ENCODE peak calls at places on chromosome 18, in six cellular contexts. X is fibroblast of the aortic adventitia, K is IMR-90, L is H9, Q is mammary epithelial cell, O is esophagus squamous epithelium. G is an unnamed sample.

GRCh38 chr18:72840109-72840508 is 27.7 kb downstream of the NETO1 start:
- DNase-seq in X (no peak), K (no peak), L (no peak), Q (no peak), O (no peak), G (no peak)

GRCh38 chr18:28114472-28114871 is 62.5 kb downstream of the CDH2 start:
- DNase-seq in X (peak), K (peak), L (no peak), Q (peak), O (no peak), G (no peak)

GRCh38 chr18:73895701-73896100 is 251.9 kb downstream of the FBXO15 start:
- DNase-seq in X (no peak), K (no peak), L (peak), Q (no peak), O (no peak), G (no peak)

GRCh38 chr18:33577688-33578370 is at the start of gene ASXL3:
- DNase-seq in X (peak), K (no peak), L (peak), Q (no peak), O (no peak), G (peak)

GRCh38 chr18:59084286-59084779 is 55.4 kb upstream of the SEC11C start:
- DNase-seq in X (peak), K (peak), L (peak), Q (peak), O (peak), G (peak)

GRCh38 chr18:24024425-24024824 is 9.9 kb downstream of the TTC39C start:
- DNase-seq in X (no peak), K (no peak), L (no peak), Q (no peak), O (no peak), G (no peak)

GRCh38 chr18:24019641-24020331 is 5.2 kb downstream of the TTC39C start:
- DNase-seq in X (no peak), K (no peak), L (no peak), Q (no peak), O (no peak), G (no peak)

GRCh38 chr18:50836521-50836957 is 16.7 kb upstream of the MRO start:
- DNase-seq in X (peak), K (peak), L (no peak), Q (peak), O (no peak), G (peak)

GRCh38 chr18:9365406-9365805 is 30.8 kb downstream of the TWSG1 start:
- DNase-seq in X (no peak), K (peak), L (no peak), Q (no peak), O (no peak), G (no peak)

GRCh38 chr18:9333441-9334350 is 877 bp upstream of the TWSG1 start:
- DNase-seq in X (no peak), K (no peak), L (peak), Q (no peak), O (peak), G (no peak)

GRCh38 chr18:78423776-78424175 is 555.8 kb upstream of the SALL3 start:
- DNase-seq in X (no peak), K (no peak), L (no peak), Q (no peak), O (no peak), G (no peak)

GRCh38 chr18:60411715-60412114 is 39.1 kb upstream of the MC4R start:
- DNase-seq in X (no peak), K (no peak), L (peak), Q (no peak), O (no peak), G (no peak)

GRCh38 chr18:26536032-26536431 is 12.3 kb downstream of the KCTD1 start:
- DNase-seq in X (no peak), K (no peak), L (no peak), Q (peak), O (no peak), G (no peak)

GRCh38 chr18:1104265-1104792 is 199.7 kb downstream of the ADCYAP1 start:
- DNase-seq in X (peak), K (no peak), L (no peak), Q (no peak), O (no peak), G (no peak)

GRCh38 chr18:44997139-44997538 is 316.5 kb downstream of the SETBP1 start:
- DNase-seq in X (no peak), K (no peak), L (no peak), Q (no peak), O (no peak), G (no peak)

GRCh38 chr18:75875559-75875958 is 448.1 kb upstream of the SMIM21 start:
- DNase-seq in X (no peak), K (no peak), L (no peak), Q (no peak), O (no peak), G (no peak)

GRCh38 chr18:63292844-63293683 is 26.5 kb downstream of the BCL2 start:
- DNase-seq in X (no peak), K (no peak), L (no peak), Q (no peak), O (peak), G (no peak)

GRCh38 chr18:26089247-26090129 is 925 bp downstream of the SS18 start:
- DNase-seq in X (peak), K (peak), L (peak), Q (peak), O (no peak), G (peak)

GRCh38 chr18:32057624-32058165 is 34.0 kb upstream of the RNF138 start:
- DNase-seq in X (no peak), K (no peak), L (peak), Q (no peak), O (no peak), G (no peak)

GRCh38 chr18:35964319-35964718 is 8.2 kb upstream of the RMP24 start:
- DNase-seq in X (no peak), K (no peak), L (no peak), Q (no peak), O (no peak), G (no peak)

GRCh38 chr18:36672437-36673344 is 156.1 kb downstream of the TPGS2 start:
- DNase-seq in X (peak), K (peak), L (no peak), Q (peak), O (no peak), G (peak)

GRCh38 chr18:8798996-8799395 is 93.6 kb downstream of the MTCL1 start:
- DNase-seq in X (no peak), K (no peak), L (no peak), Q (no peak), O (no peak), G (peak)

GRCh38 chr18:34224423-34225217 is at the start of gene NOL4:
- DNase-seq in X (peak), K (no peak), L (peak), Q (peak), O (no peak), G (peak)

GRCh38 chr18:245282-245847 is 22.5 kb downstream of the THOC1 start:
- DNase-seq in X (no peak), K (peak), L (no peak), Q (peak), O (no peak), G (no peak)

GRCh38 chr18:46283268-46283667 is 179.1 kb downstream of the HAUS1 start:
- DNase-seq in X (no peak), K (peak), L (no peak), Q (no peak), O (no peak), G (no peak)

GRCh38 chr18:49227456-49227855 is 233.0 kb downstream of the DYM start:
- DNase-seq in X (peak), K (no peak), L (no peak), Q (peak), O (no peak), G (no peak)

GRCh38 chr18:10064267-10064666 is 150.5 kb downstream of the VAPA start:
- DNase-seq in X (no peak), K (no peak), L (no peak), Q (no peak), O (no peak), G (no peak)

GRCh38 chr18:7117390-7118355 is at the start of gene LAMA1:
- DNase-seq in X (no peak), K (peak), L (peak), Q (no peak), O (no peak), G (peak)

GRCh38 chr18:7122376-7122775 is 4.8 kb upstream of the LAMA1 start:
- DNase-seq in X (no peak), K (no peak), L (no peak), Q (no peak), O (no peak), G (no peak)

GRCh38 chr18:7116001-7116831 is 1.4 kb downstream of the LAMA1 start:
- DNase-seq in X (peak), K (peak), L (peak), Q (peak), O (no peak), G (no peak)

GRCh38 chr18:7111134-7111533 is 6.5 kb downstream of the LAMA1 start:
- DNase-seq in X (no peak), K (no peak), L (no peak), Q (no peak), O (no peak), G (no peak)

GRCh38 chr18:7116832-7117389 is 686 bp downstream of the LAMA1 start:
- DNase-seq in X (no peak), K (no peak), L (peak), Q (peak), O (no peak), G (no peak)
- TF ChIP-seq CTCF in X (no peak), K (no peak), L (peak), Q (no peak), O (no peak), G (no peak)

GRCh38 chr18:47928466-47928865 is 2.0 kb downstream of the SMAD2 start:
- DNase-seq in X (peak), K (peak), L (no peak), Q (peak), O (no peak), G (no peak)

GRCh38 chr18:47929681-47930085 is 776 bp downstream of the SMAD2 start:
- DNase-seq in X (peak), K (peak), L (no peak), Q (peak), O (no peak), G (no peak)

GRCh38 chr18:47931707-47932103 is 1.2 kb upstream of the SMAD2 start:
- DNase-seq in X (no peak), K (no peak), L (peak), Q (no peak), O (no peak), G (no peak)

GRCh38 chr18:47930844-47931706 is 616 bp upstream of the SMAD2 start:
- DNase-seq in X (peak), K (peak), L (peak), Q (peak), O (peak), G (peak)

GRCh38 chr18:47930086-47930843 is at the start of gene SMAD2:
- DNase-seq in X (peak), K (peak), L (peak), Q (peak), O (peak), G (peak)
- TF ChIP-seq CTCF in X (no peak), K (no peak), L (no peak), Q (no peak), O (no peak), G (no peak)

DNA sequence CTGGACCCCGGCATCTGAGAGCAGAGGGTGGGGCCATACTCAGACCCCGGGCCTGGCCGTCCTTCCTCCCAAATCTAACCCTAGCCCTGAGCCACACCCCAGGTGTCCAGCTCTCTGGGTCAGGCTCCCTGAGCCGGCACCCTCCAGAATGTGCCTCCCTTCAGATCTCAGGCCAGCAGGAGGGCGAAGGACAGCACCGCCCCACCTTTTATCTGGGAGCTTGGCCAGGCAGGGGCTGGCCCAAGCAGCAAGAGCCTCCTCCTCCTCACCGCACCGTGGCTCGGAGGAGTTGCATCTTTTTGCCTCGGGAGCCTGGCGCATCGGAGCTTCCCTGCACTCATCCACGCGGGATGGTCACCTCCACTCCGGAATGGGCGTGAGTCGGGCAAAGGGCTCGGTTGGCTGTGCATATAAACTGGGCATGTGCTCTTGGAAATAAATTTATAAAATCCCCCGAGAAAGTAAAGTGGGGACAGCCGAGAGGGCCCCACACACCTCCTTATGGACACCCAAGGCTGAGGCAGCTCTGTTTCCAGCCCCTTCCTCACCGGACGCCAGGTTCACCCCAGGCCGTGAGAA is 69.1 kb upstream of the CTDP1 start:
- DNase-seq in X (no peak), K (no peak), L (no peak), Q (no peak), O (no peak), G (no peak)
- TF ChIP-seq CTCF in X (no peak), K (no peak), L (no peak), Q (no peak), O (no peak), G (no peak)

DNA sequence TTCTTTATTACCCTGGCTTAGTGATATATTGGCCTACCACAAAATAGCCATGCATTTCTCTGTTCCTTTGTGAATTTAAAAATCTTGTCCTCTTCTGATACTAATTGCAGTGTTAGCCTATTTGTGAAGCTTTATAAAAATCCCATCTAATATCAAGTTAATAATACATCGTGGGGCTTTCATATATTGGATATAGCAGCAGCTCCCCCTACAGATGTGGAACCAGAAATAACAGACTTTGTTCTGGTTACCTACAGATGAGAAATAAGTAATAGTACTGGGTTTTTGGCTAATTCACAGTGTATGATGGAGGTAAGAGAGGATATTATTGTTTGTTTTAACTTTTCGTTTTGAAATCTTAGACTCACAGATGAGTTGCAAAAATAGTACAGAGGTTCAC is 1661.7 kb upstream of the PIK3C3 start:
- DNase-seq in X (no peak), K (no peak), L (no peak), Q (peak), O (no peak), G (no peak)
- TF ChIP-seq CTCF in X (no peak), K (no peak), L (peak), Q (peak), O (peak), G (no peak)